ENCODE peak calls at places on chromosome 4, in ten cellular contexts. A is spleen; N is BE2C; U is CD8-positive, alpha-beta T cell; K is body of pancreas; V is brain microvascular endothelial cell; R is tibial nerve; O is mammary epithelial cell; T is pancreas; X is gastrocnemius medialis. F is an unnamed sample.

GRCh38 chr4:57233391-57233790 is 123.2 kb upstream of the IGFBP7 start:
- DNase-seq in O (peak; percentile 37), R (no peak), A (no peak), U (no peak), K (no peak), X (no peak), V (peak; percentile 31), T (no peak), N (no peak), F (no peak)

GRCh38 chr4:55087930-55088293 is 37.5 kb downstream of the KDR start:
- DNase-seq in R (no peak), V (no peak), T (no peak), A (no peak), U (no peak), X (no peak), K (no peak), N (no peak), O (no peak), F (no peak)

GRCh38 chr4:6200011-6200921 is at the start of gene JAKMIP1:
- DNase-seq in V (peak; percentile 54), R (peak; percentile 34), O (peak; percentile 11), X (peak; percentile 15), A (peak; percentile 89), K (peak; percentile 80), U (peak; percentile 87), T (peak; percentile 90), N (peak; percentile 91), F (peak; percentile 44)

GRCh38 chr4:10783351-10783750 is 98.8 kb upstream of the CLNK start:
- DNase-seq in X (no peak), R (no peak), A (no peak), O (peak; percentile 23), V (peak; percentile 71), T (no peak), N (no peak), K (no peak), U (no peak), F (no peak)

GRCh38 chr4:54585321-54586000 is 72.3 kb upstream of the KIT start:
- DNase-seq in R (no peak), V (peak; percentile 66), N (no peak), K (no peak), A (no peak), X (no peak), T (no peak), O (peak; percentile 44), U (no peak), F (no peak)

GRCh38 chr4:157700898-157701694 is 471.7 kb downstream of the GASK1B start:
- DNase-seq in O (no peak), R (no peak), T (no peak), X (no peak), V (no peak), A (no peak), N (peak; percentile 14), K (no peak), U (no peak), F (no peak)

GRCh38 chr4:134043266-134043665 is 158.3 kb downstream of the PABPC4L start:
- DNase-seq in T (no peak), N (no peak), R (no peak), O (no peak), X (no peak), K (no peak), V (no peak), U (no peak), A (no peak), F (no peak)

GRCh38 chr4:121380448-121381147 is at the start of gene QRFPR:
- DNase-seq in T (peak; percentile 43), R (no peak), V (no peak), U (no peak), O (peak; percentile 71), N (no peak), A (peak; percentile 73), X (no peak), K (no peak), F (no peak)

GRCh38 chr4:167290684-167291083 is 56.4 kb upstream of the SPOCK3 start:
- DNase-seq in A (no peak), O (peak; percentile 1), X (no peak), K (no peak), V (no peak), N (no peak), R (no peak), T (no peak), U (no peak), F (no peak)

GRCh38 chr4:123479944-123480343 is 83.3 kb downstream of the SPRY1 start:
- DNase-seq in K (no peak), A (no peak), R (no peak), T (no peak), X (no peak), O (peak; percentile 36), U (no peak), V (no peak), N (no peak), F (no peak)

GRCh38 chr4:74366367-74366891 is 1.5 kb downstream of the EREG start:
- DNase-seq in N (no peak), U (no peak), X (no peak), R (no peak), O (peak; percentile 45), V (no peak), K (no peak), A (no peak), T (no peak), F (no peak)

GRCh38 chr4:6221851-6222760 is 21.8 kb upstream of the JAKMIP1 start:
- DNase-seq in X (no peak), A (peak; percentile 73), T (peak; percentile 85), U (peak; percentile 54), O (peak; percentile 5), V (no peak), K (peak; percentile 72), R (no peak), N (peak; percentile 87), F (peak; percentile 50)

GRCh38 chr4:185020863-185021761 is 2.8 kb downstream of the HELT start:
- DNase-seq in U (no peak), R (no peak), N (no peak), K (no peak), V (no peak), O (peak; percentile 18), A (no peak), T (no peak), X (no peak), F (no peak)

GRCh38 chr4:152257601-152258066 is 278.3 kb downstream of the FBXW7 start:
- DNase-seq in N (no peak), V (peak; percentile 19), A (no peak), U (no peak), R (no peak), O (no peak), T (no peak), K (no peak), X (no peak), F (no peak)

GRCh38 chr4:40749717-40750460 is at the start of gene NSUN7:
- DNase-seq in K (peak; percentile 88), U (peak; percentile 49), A (peak; percentile 88), O (peak; percentile 5), N (peak; percentile 74), R (no peak), V (no peak), T (peak; percentile 96), X (no peak), F (peak; percentile 80)

GRCh38 chr4:182822554-182822953 is 94.6 kb downstream of the DCTD start:
- DNase-seq in A (no peak), X (no peak), N (no peak), O (no peak), T (no peak), R (no peak), K (no peak), U (no peak), V (no peak), F (peak; percentile 40)

GRCh38 chr4:128286474-128287158 is 997 bp downstream of the PGRMC2 start:
- DNase-seq in T (no peak), A (no peak), N (no peak), V (no peak), U (no peak), X (no peak), K (peak; percentile 26), R (no peak), O (peak; percentile 58), F (no peak)

GRCh38 chr4:108224628-108225053 is 55.9 kb upstream of the LEF1 start:
- DNase-seq in A (no peak), N (peak; percentile 81), T (no peak), V (peak; percentile 60), X (no peak), O (no peak), R (no peak), K (peak; percentile 42), U (no peak), F (no peak)
- TF ChIP-seq CTCF in A (no peak), N (peak; percentile 38), T (no peak), V (peak; percentile 24), X (no peak), O (no peak), R (no peak), K (no peak), U (no peak), F (no peak)

DNA sequence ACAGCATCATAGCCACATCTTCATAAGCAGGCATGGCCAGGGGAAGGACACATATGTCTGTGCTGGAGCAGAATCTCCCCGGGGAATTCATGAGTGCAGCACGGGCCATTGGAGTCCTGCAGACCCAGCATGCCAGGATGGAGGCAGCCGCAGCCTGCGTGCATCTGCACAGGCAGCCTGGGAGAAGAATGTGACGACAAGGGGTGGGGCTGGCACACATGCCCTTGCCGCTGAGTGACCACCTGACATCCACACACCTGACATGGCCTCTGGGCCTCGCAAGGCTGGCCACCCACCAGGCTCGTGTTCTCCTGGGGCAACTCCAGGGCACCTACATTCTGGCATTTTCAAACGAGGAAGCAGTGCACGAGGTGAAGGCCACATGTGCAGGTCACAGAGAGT is 66.2 kb upstream of the AFAP1 start:
- DNase-seq in O (no peak), N (peak; percentile 86), K (no peak), R (no peak), A (no peak), V (no peak), X (peak; percentile 52), T (peak; percentile 57), U (no peak), F (no peak)
- H3K27me3 ChIP-seq in O (no peaks in the 10 kb centered on the region), N (no peaks in the 10 kb centered on the region), K (no peaks in the 10 kb centered on the region), R (no peaks in the 10 kb centered on the region), A (no peaks in the 10 kb centered on the region), V (peaks cover 10% of the 10 kb centered on the region), X (no peaks in the 10 kb centered on the region), T (no peaks in the 10 kb centered on the region), U (no peaks in the 10 kb centered on the region), F (no peaks in the 10 kb centered on the region)

GRCh38 chr4:16752150-16752549 is 146.3 kb downstream of the LDB2 start:
- DNase-seq in K (no peak), R (no peak), U (no peak), O (no peak), N (no peak), X (no peak), A (no peak), V (no peak), T (no peak), F (no peak)
- TF ChIP-seq CTCF in K (no peak), R (no peak), U (no peak), O (peak; percentile 14), N (peak; percentile 49), X (no peak), A (no peak), V (peak; percentile 33), T (no peak), F (no peak)

GRCh38 chr4:110623710-110624015 is 786 bp upstream of the PITX2 start:
- DNase-seq in K (no peak), U (no peak), T (no peak), O (no peak), X (no peak), R (no peak), V (no peak), A (no peak), N (no peak), F (no peak)
- H3K27me3 ChIP-seq in K (peaks cover 76% of the 10 kb centered on the region), U (peaks cover 63% of the 10 kb centered on the region), T (peaks cover 20% of the 10 kb centered on the region), O (peaks cover 90% of the 10 kb centered on the region), X (no peaks in the 10 kb centered on the region), R (peaks cover 100% of the 10 kb centered on the region), V (peaks cover 97% of the 10 kb centered on the region), A (peaks cover 100% of the 10 kb centered on the region), N (peaks cover 100% of the 10 kb centered on the region), F (peaks cover 99% of the 10 kb centered on the region)